ENCODE peak calls at places on chromosomes 1 and 21, in nine cellular contexts. S is upper lobe of right lung, N is brain microvascular endothelial cell, U is tibial artery, M is AG09319, P is ovary, K is GM13976, H is Caco-2, F is spleen. R is an unnamed sample.

GRCh38 chr1:93882269-93882668 is 3.3 kb upstream of the DNTTIP2 start:
- DNase-seq in S (no peak), N (no peak), U (no peak), M (no peak), P (no peak), K (no peak), H (no peak), F (no peak), R (no peak)

GRCh38 chr1:156337052-156337887 is 822 bp downstream of the CCT3 start:
- DNase-seq in S (no peak), N (no peak), U (no peak), M (no peak), P (no peak), K (no peak), H (no peak), F (peak; percentile 71), R (no peak)

GRCh38 chr1:59428828-59429227 is 131.9 kb downstream of the FGGY start:
- DNase-seq in S (no peak), N (no peak), U (no peak), M (no peak), P (no peak), K (no peak), H (no peak), F (no peak), R (no peak)

GRCh38 chr1:28437924-28438699 is 67.7 kb upstream of the RCC1 start:
- DNase-seq in S (peak; percentile 85), N (peak; percentile 89), U (peak; percentile 83), M (peak; percentile 89), P (peak; percentile 41), K (no peak), H (peak; percentile 62), F (peak; percentile 73), R (no peak)

GRCh38 chr1:221074325-221074724 is 195.1 kb downstream of the HLX start:
- DNase-seq in S (no peak), N (no peak), U (no peak), M (no peak), P (no peak), K (no peak), H (no peak), F (no peak), R (no peak)

GRCh38 chr1:6037338-6037762 is 8.3 kb upstream of the KCNAB2 start:
- DNase-seq in S (no peak), N (peak; percentile 87), U (no peak), M (no peak), P (no peak), K (peak; percentile 73), H (no peak), F (no peak), R (no peak)

GRCh38 chr1:54017979-54018378 is at the start of gene LDLRAD1:
- DNase-seq in S (no peak), N (no peak), U (no peak), M (no peak), P (no peak), K (no peak), H (no peak), F (no peak), R (no peak)

GRCh38 chr1:55816456-55816794 is 601.3 kb upstream of the USP24 start:
- DNase-seq in S (no peak), N (no peak), U (no peak), M (no peak), P (no peak), K (no peak), H (no peak), F (no peak), R (no peak)

GRCh38 chr1:111596499-111596898 is 23.1 kb upstream of the RAP1A start:
- DNase-seq in S (no peak), N (no peak), U (no peak), M (no peak), P (no peak), K (no peak), H (no peak), F (peak; percentile 87), R (no peak)

GRCh38 chr1:197958861-197959260 is 41.7 kb downstream of the LHX9 start:
- DNase-seq in S (no peak), N (no peak), U (no peak), M (no peak), P (no peak), K (no peak), H (no peak), F (no peak), R (no peak)

GRCh38 chr1:243345205-243345604 is 89.4 kb downstream of the SDCCAG8 start:
- DNase-seq in S (no peak), N (no peak), U (no peak), M (no peak), P (peak; percentile 47), K (no peak), H (peak; percentile 9), F (no peak), R (no peak)

GRCh38 chr1:116203192-116203723 is 92.1 kb downstream of the MAB21L3 start:
- DNase-seq in S (no peak), N (no peak), U (no peak), M (no peak), P (no peak), K (no peak), H (no peak), F (no peak), R (no peak)

GRCh38 chr21:17492415-17493168 is 20.3 kb upstream of the CXADR start:
- DNase-seq in S (no peak), N (no peak), U (no peak), M (no peak), P (no peak), K (no peak), H (no peak), F (no peak), R (no peak)

GRCh38 chr1:10530281-10530740 is 55.6 kb downstream of the PEX14 start:
- DNase-seq in S (peak; percentile 90), N (peak; percentile 49), U (no peak), M (no peak), P (peak; percentile 56), K (no peak), H (peak; percentile 36), F (no peak), R (peak; percentile 51)

DNA sequence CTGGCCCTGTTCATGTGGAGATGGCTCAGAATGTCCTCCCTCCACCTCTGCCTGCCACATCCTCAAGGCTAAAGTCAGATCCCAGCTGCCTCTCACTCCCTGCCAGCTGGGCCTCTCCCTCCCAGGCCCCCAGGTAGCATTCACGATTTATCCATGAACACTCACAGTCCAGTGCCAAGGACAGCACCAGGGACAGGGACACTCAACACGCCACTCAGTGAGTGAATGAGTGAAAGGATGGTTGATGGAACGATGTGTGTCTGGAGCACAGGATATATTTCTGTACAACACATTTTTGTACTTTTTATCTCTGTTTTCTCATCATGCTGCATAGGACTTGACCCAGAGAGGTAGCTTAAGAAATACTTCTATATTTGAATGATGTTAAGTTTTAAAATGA is 10.1 kb downstream of the CYP4A11 start:
- DNase-seq in S (no peak), N (no peak), U (no peak), M (no peak), P (no peak), K (no peak), H (no peak), F (no peak), R (no peak)
- TF ChIP-seq CTCF in S (no peak), N (no peak), U (no peak), M (no peak), P (no peak), K (no peak), H (no peak), F (no peak), R (no peak)

DNA sequence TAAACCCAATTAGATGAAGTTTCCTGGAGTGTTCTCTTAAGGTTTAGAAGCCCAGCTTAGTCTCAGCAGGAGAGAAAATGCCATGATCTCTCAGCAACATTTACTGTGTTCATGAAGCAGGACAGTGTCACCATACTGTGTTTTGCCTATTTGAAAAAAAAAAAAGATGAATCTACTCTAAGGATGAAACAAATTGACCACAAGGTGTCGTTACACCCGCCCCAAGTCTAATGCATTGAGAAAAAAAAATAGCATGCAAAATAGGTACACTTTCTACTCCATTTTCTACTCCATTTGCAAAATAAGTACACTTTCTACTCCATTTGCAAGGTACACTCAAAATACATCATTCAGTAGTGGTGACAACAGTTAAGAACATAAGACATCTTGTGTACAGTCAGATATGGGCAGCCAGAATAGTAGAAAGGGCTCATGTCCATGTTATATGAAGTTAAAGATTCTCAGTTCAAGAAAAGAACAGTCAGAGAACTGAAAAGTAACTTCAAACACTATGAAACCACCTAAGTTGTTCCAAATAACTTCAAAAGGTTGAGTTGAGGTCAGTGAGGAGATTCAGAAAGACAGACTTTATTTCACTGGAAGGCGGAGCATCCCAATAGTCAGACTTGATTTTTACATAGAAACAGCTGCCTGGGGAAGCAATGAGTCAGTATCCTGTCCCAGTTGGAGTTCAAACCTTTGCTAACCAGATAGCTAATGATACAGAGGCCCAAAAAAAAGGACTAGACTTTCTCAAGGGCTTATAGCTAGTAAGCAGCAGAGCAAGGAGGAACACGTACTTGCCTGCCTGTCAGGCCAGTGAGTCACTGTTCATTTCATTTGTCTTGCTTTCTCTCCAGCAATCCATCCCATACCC is 13.3 kb downstream of the PLPPR5 start:
- DNase-seq in S (no peak), N (peak; percentile 94), U (no peak), M (peak; percentile 4), P (no peak), K (no peak), H (peak; percentile 17), F (no peak), R (no peak)
- TF ChIP-seq CTCF in S (no peak), N (peak; percentile 31), U (no peak), M (peak; percentile 10), P (no peak), K (peak; percentile 6), H (peak; percentile 22), F (no peak), R (peak; percentile 55)

DNA sequence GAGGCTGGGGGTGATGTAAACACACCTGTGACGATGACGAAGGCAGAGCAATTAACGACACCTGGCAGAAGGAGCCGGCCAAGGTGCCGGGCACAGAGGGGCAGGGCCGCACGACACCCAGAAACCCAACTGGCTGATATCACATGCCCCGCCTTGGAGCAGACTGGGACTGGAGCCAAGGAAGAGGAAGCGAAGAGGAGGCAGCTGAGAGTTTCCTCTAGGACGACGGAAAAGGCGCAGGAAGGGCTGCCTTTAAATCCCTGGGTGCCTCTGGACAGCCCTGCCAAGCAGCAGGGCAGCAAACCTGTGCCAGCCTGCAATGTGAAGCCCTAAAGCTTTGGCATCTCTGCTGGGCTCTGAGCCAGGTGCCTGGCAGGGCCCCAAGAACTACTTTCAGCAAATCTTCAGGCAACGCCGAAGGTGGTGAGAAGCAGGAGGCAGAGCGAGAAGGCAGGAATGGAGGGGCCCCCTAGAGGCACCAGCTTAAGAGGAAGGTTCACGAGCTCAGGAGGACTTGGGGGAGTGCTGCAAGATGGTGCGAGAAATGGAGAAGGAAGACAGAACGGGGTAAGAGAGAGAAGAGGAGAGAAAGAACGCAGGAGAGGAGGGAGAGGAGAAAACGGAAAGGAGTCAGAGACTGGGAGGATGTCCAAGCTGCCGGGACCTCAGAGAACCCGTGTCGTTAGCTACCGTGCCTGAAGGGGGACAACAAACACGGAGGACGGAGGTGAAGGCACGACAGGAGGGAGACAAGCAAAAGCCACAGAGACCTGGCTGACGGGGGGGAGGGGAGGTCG is 25.3 kb upstream of the PEF1 start:
- DNase-seq in S (peak; percentile 91), N (peak; percentile 22), U (peak; percentile 71), M (no peak), P (peak; percentile 82), K (no peak), H (no peak), F (no peak), R (no peak)
- TF ChIP-seq CTCF in S (no peak), N (peak; percentile 56), U (peak; percentile 14), M (no peak), P (no peak), K (no peak), H (no peak), F (no peak), R (peak; percentile 35)

DNA sequence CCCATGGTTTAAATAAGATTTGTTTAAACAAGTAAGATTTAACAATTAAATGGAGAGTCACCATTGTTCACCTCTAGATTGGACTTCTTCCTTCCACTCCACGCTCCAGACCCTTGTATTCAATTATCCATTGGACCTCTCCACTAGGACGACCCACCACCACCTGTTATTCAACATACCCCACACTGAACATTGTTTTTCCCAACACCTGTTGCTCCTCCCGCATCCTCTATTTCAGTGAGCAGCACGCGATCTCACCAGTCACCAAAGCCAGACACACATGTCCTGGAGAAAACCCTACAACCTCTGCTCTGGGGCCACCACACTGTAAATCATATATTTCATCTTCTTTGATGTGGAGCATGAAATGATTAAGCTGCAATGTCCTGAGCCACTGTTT is 28.6 kb downstream of the ATP8B2 start:
- DNase-seq in S (no peak), N (no peak), U (no peak), M (no peak), P (no peak), K (peak; percentile 5), H (no peak), F (no peak), R (no peak)
- TF ChIP-seq CTCF in S (no peak), N (no peak), U (no peak), M (no peak), P (no peak), K (no peak), H (no peak), F (no peak), R (no peak)